ENCODE peak calls at places on chromosomes 11 and 22, in six cellular contexts. L is IMR-90; H is upper lobe of right lung; Y is Panc1; F is CD8-positive, alpha-beta memory T cell; M is lower lobe of right lung. C is an unnamed sample.
A peak's percentile ranks its signal among the peaks of the same experiment; 100 is the strongest.

GRCh38 chr11:112274007-112274783 is 13.5 kb upstream of the PLET1 start:
- DNase-seq in L (no peak), H (no peak), Y (no peak), F (no peak), M (no peak), C (no peak)

GRCh38 chr11:108558222-108558621 is 35.3 kb downstream of the EXPH5 start:
- DNase-seq in L (no peak), H (no peak), Y (no peak), F (no peak), M (no peak), C (no peak)

GRCh38 chr11:29914203-29914930 is 102.5 kb downstream of the KCNA4 start:
- DNase-seq in L (no peak), H (no peak), Y (no peak), F (no peak), M (no peak), C (no peak)

GRCh38 chr22:32258791-32259190 is 3.6 kb upstream of the SLC5A4 start:
- DNase-seq in L (no peak), H (no peak), Y (no peak), F (no peak), M (no peak), C (no peak)

GRCh38 chr22:50101870-50102565 is 12.2 kb downstream of the MOV10L1 start:
- DNase-seq in L (no peak), H (no peak), Y (no peak), F (no peak), M (no peak), C (no peak)

GRCh38 chr22:23764931-23765881 is 2.4 kb downstream of the C22orf15 start:
- DNase-seq in L (no peak), H (no peak), Y (no peak), F (no peak), M (no peak), C (no peak)

GRCh38 chr11:76772100-76772782 is 10.9 kb upstream of the TSKU start:
- DNase-seq in L (peak; percentile 50), H (no peak), Y (no peak), F (no peak), M (no peak), C (no peak)

GRCh38 chr22:37484115-37485005 is 1.8 kb downstream of the MFNG start:
- DNase-seq in L (no peak), H (peak; percentile 91), Y (no peak), F (peak; percentile 81), M (peak; percentile 95), C (no peak)

GRCh38 chr11:43833657-43834073 is 47.0 kb upstream of the ALKBH3 start:
- DNase-seq in L (peak; percentile 90), H (no peak), Y (no peak), F (no peak), M (no peak), C (no peak)

GRCh38 chr11:42344204-42344792 is 884.8 kb upstream of the LRRC4C start:
- DNase-seq in L (no peak), H (no peak), Y (no peak), F (no peak), M (no peak), C (no peak)

GRCh38 chr22:23781065-23781464 is 5.7 kb upstream of the SMARCB1 start:
- DNase-seq in L (no peak), H (no peak), Y (no peak), F (no peak), M (no peak), C (no peak)

GRCh38 chr22:31036671-31037550 is 44.2 kb upstream of the SMTN start:
- DNase-seq in L (peak; percentile 53), H (no peak), Y (no peak), F (no peak), M (no peak), C (no peak)

GRCh38 chr11:116046127-116046526 is 541.9 kb upstream of the CADM1 start:
- DNase-seq in L (no peak), H (no peak), Y (no peak), F (no peak), M (no peak), C (no peak)

GRCh38 chr11:37849731-37850130 is 1251.7 kb upstream of the RAG2 start:
- DNase-seq in L (no peak), H (no peak), Y (no peak), F (no peak), M (no peak), C (no peak)

GRCh38 chr22:18083406-18083805 is 5.6 kb downstream of the PEX26 start:
- DNase-seq in L (no peak), H (no peak), Y (no peak), F (no peak), M (no peak), C (no peak)

DNA sequence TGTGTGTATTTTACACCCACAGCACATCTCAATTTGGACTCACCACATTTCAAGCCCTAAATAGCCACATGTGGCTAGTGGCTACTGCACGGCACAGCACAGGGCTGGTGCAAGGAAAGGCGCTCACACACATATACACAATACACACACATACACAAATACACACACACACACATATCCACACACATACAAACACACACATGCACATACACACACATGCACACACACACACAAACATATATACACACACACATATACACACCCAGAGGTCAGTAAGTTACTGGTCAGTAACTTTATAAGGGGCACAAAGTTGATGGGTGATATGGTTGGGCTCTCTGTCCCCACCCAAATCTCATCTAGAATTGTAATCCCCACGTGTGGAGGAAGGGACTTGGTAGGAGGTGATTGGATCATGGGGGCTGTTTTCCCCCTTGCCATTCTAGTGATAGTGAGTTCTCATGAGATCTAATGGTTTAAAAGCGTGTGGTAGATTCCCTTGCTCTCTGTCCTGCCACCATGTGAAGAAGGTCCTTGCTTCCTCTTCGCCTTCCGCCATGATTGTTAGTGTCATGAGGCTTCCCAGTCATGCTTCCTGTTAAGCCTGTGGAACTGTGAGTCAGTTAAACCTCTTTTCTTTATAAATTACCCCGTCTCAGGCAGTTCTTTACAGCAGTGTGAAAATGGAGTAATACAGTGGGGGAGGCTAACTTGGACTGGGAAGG is 37.6 kb upstream of the DKK3 start:
- DNase-seq in L (peak; percentile 39), H (no peak), Y (no peak), F (no peak), M (no peak), C (no peak)
- H3K4me1 ChIP-seq in L (peaks cover 25% of the 10 kb centered on the region), H (peaks cover 25% of the 10 kb centered on the region), Y (peaks cover 36% of the 10 kb centered on the region), F (peaks cover 4% of the 10 kb centered on the region), M (peaks cover 33% of the 10 kb centered on the region), C (peaks cover 3% of the 10 kb centered on the region)

GRCh38 chr11:62753736-62754603 is at the start of gene ZBTB3:
- DNase-seq in L (peak; percentile 99), H (peak; percentile 97), Y (peak; percentile 99), F (peak; percentile 99), M (peak; percentile 97), C (peak; percentile 100)
- H3K4me3 ChIP-seq in L (peak within 1 kb of the TSS; percentile 53), H (peak within 1 kb of the TSS; percentile 64), Y (peak within 1 kb of the TSS; percentile 76), F (peak within 1 kb of the TSS; percentile 99), M (peak within 1 kb of the TSS; percentile 63), C (peak within 1 kb of the TSS; percentile 59)

GRCh38 chr22:45779351-45779750 is 107.7 kb downstream of the ATXN10 start:
- DNase-seq in L (no peak), H (no peak), Y (no peak), F (no peak), M (no peak), C (no peak)

GRCh38 chr22:45783021-45783420 is 111.4 kb downstream of the ATXN10 start:
- DNase-seq in L (no peak), H (no peak), Y (no peak), F (no peak), M (no peak), C (no peak)

GRCh38 chr22:45783690-45784089 is 112.1 kb downstream of the ATXN10 start:
- DNase-seq in L (no peak), H (no peak), Y (no peak), F (no peak), M (no peak), C (no peak)

GRCh38 chr22:45781459-45781858 is 109.8 kb downstream of the ATXN10 start:
- DNase-seq in L (peak; percentile 52), H (no peak), Y (no peak), F (no peak), M (no peak), C (no peak)

GRCh38 chr22:45781941-45782340 is 110.3 kb downstream of the ATXN10 start:
- DNase-seq in L (peak; percentile 54), H (no peak), Y (no peak), F (no peak), M (no peak), C (no peak)
- H3K27ac ChIP-seq in L (no peak overlapping the region), H (no peak overlapping the region), Y (no peak overlapping the region), F (no peak overlapping the region), M (no peak overlapping the region), C (no peak overlapping the region)

DNA sequence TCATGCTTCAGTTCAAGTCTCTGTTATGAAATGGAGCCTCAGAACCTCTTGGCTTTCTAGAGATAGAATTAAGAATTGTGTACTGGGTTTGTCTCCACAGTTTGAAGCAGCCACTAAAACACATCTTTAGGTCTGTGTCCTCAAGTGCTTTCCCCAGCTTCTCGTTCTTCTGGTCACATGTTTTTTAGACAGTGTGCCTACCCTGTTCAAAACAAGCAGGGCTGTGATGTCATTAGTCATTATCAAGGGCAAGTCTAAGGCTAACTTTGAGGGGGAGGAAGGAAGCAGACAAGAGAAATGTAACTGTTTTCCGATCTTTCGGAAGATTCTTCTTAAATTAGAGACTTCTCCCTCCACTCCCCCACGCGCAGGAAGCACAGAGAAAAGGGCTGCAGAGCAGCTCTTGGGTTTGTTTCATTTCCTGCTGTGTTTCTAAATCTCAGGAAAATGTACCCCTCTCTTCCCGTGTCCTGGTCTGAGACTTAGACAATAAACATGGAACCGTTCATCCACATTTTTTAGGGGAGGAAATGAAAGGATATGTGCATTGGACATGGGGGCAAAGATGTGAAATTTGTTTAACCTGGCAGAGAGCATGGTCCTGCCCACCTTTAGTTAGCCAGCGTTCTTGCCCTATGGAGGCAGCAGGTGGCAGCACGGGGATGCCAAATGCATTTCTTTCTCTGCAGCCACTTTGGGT is 3.1 kb downstream of the AKIP1 start:
- DNase-seq in L (peak; percentile 39), H (no peak), Y (no peak), F (peak; percentile 20), M (no peak), C (no peak)
- H3K4me1 ChIP-seq in L (peaks cover 22% of the 10 kb centered on the region), H (peaks cover 47% of the 10 kb centered on the region), Y (peaks cover 44% of the 10 kb centered on the region), F (peaks cover 23% of the 10 kb centered on the region), M (peaks cover 61% of the 10 kb centered on the region), C (no peaks in the 10 kb centered on the region)

GRCh38 chr11:2944953-2945756 is 15.9 kb upstream of the PHLDA2 start:
- DNase-seq in L (peak; percentile 90), H (peak; percentile 97), Y (no peak), F (no peak), M (peak; percentile 97), C (no peak)
- H3K4me3 ChIP-seq in L (peak overlapping the region; percentile 8), H (peak overlapping the region; percentile 33), Y (no peak overlapping the region), F (no peak overlapping the region), M (peak overlapping the region; percentile 39), C (no peak overlapping the region)

C was measured in iPS DF 6.9.